ENCODE peak calls at places on chromosomes 13 and 19, in seven cellular contexts. B is thoracic aorta; F is aorta; C is lower lobe of right lung; L is pancreas; A is RWPE1; V is CD4-positive, alpha-beta T cell. K is an unnamed sample.

GRCh38 chr13:33070713-33071112 is 54.5 kb downstream of the KL start:
- DNase-seq in B (no peak), F (no peak), C (no peak), L (no peak), A (peak), V (no peak), K (no peak)

GRCh38 chr19:8116437-8117293 is 32.7 kb downstream of the FBN3 start:
- DNase-seq in B (no peak), F (no peak), C (no peak), L (no peak), A (peak), V (no peak), K (no peak)

GRCh38 chr13:113630804-113631203 is 27.2 kb downstream of the ATP4B start:
- DNase-seq in B (no peak), F (peak), C (peak), L (peak), A (no peak), V (no peak), K (no peak)

GRCh38 chr19:50858896-50859295 is 4.2 kb downstream of the KLK3 start:
- DNase-seq in B (no peak), F (no peak), C (no peak), L (peak), A (no peak), V (no peak), K (no peak)

GRCh38 chr13:113354831-113355610 is 8.9 kb downstream of the GRTP1 start:
- DNase-seq in B (no peak), F (no peak), C (peak), L (no peak), A (no peak), V (no peak), K (no peak)

GRCh38 chr13:91278888-91279287 is 68.6 kb upstream of the MIR17HG start:
- DNase-seq in B (no peak), F (no peak), C (no peak), L (no peak), A (no peak), V (no peak), K (no peak)

GRCh38 chr19:38647966-38648788 is 728 bp downstream of the ACTN4 start:
- DNase-seq in B (no peak), F (no peak), C (no peak), L (peak), A (no peak), V (no peak), K (no peak)

GRCh38 chr19:57664269-57665127 is 4.2 kb upstream of the ZSCAN4 start:
- DNase-seq in B (no peak), F (peak), C (peak), L (peak), A (peak), V (no peak), K (peak)

GRCh38 chr19:54188224-54188871 is 1.0 kb downstream of the MBOAT7 start:
- DNase-seq in B (no peak), F (peak), C (peak), L (peak), A (no peak), V (peak), K (no peak)

GRCh38 chr19:41222240-41222639 is 3.2 kb downstream of the AXL start:
- DNase-seq in B (no peak), F (no peak), C (no peak), L (no peak), A (no peak), V (no peak), K (no peak)

GRCh38 chr19:41218615-41219507 is at the start of gene AXL:
- DNase-seq in B (peak), F (peak), C (peak), L (no peak), A (peak), V (no peak), K (peak)

GRCh38 chr19:41218249-41218614 is 791 bp upstream of the AXL start:
- DNase-seq in B (no peak), F (no peak), C (no peak), L (no peak), A (no peak), V (no peak), K (no peak)

GRCh38 chr19:41221514-41222205 is 2.6 kb downstream of the AXL start:
- DNase-seq in B (no peak), F (no peak), C (no peak), L (no peak), A (no peak), V (no peak), K (no peak)

GRCh38 chr19:41219924-41220567 is 1.0 kb downstream of the AXL start:
- DNase-seq in B (peak), F (peak), C (no peak), L (no peak), A (no peak), V (no peak), K (no peak)
- H3K27ac ChIP-seq in B (peak), F (peak), C (peak), L (no peak), A (peak), V (no peak), K (no peak)

DNA sequence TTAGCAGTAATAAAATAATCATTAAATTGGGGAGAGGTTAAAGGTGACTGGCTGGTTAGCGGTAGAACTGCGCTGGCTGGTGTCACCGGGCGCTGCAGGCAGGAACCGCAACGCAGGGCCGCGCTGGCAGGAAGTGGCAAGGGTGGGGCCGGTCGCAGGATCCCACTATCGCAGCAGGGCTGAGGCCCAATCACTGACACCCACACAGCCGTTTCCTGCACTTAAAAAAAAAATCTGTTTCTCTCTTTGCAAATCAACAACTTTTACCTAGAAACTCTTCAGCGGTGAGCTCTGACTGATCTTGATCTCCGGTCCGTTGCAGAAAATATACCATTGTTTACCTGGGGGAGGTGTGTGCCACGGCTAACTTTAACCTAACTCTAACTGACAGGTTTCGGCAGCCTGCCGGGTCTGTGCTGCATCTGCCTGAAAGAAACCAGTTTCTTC is 46.9 kb downstream of the KLF2 start:
- DNase-seq in B (no peak), F (peak), C (peak), L (no peak), A (no peak), V (peak), K (no peak)
- H3K27ac ChIP-seq in B (no peak), F (no peak), C (peak), L (no peak), A (no peak), V (peak), K (no peak)

DNA sequence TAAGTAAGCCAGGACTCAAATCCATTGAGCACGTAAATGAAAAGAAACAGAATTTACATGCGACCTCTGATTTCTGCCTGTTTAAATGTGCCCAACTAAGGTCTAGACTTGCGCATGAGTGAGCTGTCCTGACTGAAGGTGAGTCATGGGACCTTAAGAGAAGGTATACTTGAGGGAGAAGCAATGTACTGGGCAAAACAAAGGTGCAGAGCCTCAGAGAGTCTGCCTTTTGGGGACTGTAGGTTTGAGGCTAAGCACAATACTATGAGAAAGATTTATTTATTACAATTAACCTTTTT is 45.8 kb downstream of the UFM1 start:
- DNase-seq in B (no peak), F (no peak), C (no peak), L (no peak), A (peak), V (no peak), K (no peak)
- H3K27ac ChIP-seq in B (no peak), F (no peak), C (no peak), L (no peak), A (no peak), V (no peak), K (no peak)

DNA sequence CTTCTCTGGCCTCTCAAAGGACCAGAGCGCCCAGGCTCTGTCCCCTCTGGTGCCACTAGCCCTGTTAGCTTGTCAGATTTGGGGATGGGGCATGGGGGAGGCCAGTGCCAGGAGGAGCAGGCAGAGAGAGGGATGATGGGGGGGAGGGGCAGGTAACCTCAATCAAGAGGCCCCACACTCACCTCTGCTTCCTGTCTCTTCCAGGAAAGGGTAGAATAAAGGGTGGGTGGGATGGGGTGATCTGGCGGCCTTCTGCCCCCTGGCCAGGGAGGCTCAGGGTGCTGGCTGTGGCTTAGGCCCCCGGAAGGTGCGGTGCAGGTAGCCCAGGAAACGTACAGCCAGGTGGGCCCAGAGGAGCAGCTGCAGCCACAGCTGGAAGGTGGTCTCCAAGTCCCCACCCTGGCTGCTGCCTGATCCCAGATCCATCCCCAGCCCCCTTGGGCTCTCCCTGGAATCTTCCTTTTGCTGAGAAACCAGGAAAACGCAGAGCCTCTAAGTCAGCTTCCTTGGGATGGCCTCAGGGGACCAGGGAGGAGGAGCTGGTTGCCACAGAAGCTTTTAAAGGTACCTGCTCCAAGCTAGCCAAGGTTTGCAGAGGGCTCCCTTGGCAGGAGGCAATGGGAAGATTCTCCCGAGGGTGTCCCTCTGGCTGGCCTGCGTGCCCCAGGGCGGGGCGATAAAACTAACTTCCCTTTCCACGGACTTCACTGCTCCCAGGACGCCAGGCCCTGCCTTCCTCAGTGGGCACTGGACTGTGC is 5.3 kb downstream of the PRKACA start:
- DNase-seq in B (no peak), F (peak), C (no peak), L (peak), A (no peak), V (no peak), K (no peak)
- H3K27ac ChIP-seq in B (peak), F (peak), C (peak), L (peak), A (peak), V (peak), K (peak)

DNA sequence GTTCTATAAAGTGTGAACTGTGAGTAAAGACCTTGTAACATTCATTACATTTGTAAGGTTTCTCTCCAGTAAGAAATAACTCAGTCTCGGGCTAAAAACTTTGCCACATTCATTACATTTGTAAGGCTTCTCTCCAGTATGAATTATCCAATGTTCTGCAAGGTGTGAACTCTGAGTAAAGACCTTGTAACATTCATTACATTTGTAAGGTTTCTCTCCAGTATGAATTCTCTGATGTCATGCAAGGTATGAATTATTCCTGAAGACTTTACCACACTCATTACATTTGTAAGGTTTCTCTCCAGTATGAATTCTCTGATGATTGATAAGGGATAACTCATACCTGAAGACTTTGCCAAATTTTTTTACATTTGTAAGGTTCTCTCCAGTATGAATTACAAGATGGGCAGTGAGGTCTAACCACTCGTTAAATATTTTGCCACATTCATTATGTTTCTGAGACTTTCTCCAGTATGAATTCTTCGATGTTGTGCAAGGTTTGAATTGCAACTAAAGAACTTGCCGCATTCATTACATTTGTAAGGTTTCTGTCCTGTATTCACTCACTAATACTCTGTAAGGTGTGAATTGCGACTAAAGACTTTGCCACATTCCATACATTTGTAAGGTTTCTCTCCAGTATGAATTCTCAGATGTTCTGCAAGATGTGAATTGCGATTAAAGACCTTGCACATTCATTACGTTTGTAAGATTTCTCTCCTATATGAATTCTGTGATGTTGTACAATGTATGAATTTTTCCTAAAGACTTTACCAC is 21.2 kb downstream of the ZNF578 start:
- DNase-seq in B (no peak), F (no peak), C (no peak), L (no peak), A (no peak), V (no peak), K (no peak)
- H3K27ac ChIP-seq in B (no peak), F (no peak), C (no peak), L (no peak), A (no peak), V (no peak), K (no peak)

K was measured in HepG2.